ENCODE peak calls at places on chromosomes 3 and 15, in seven cellular contexts. H is choroid plexus epithelial cell; E is A549; T is naive thymus-derived CD8-positive, alpha-beta T cell; U is HT1080; S is NCI-H1436; M is pancreas. W is an unnamed sample.

GRCh38 chr3:159112724-159113123 is 310.9 kb downstream of the MFSD1 start:
- DNase-seq in U (no peak), M (no peak), S (no peak), T (no peak), E (no peak), H (no peak), W (no peak)

GRCh38 chr15:32857732-32858131 is 139.9 kb downstream of the GREM1 start:
- DNase-seq in U (no peak), T (no peak), H (no peak), S (no peak), M (no peak), E (no peak), W (no peak)

GRCh38 chr3:93969997-93970396 is 3.7 kb downstream of the PROS1 start:
- DNase-seq in H (no peak), S (no peak), E (no peak), U (no peak), T (no peak), M (no peak), W (no peak)

GRCh38 chr3:3023106-3023505 is 87.1 kb downstream of the IL5RA start:
- DNase-seq in E (no peak), T (no peak), U (no peak), H (no peak), M (no peak), S (no peak), W (no peak)

GRCh38 chr15:58434334-58434888 is 2.6 kb downstream of the LIPC start:
- DNase-seq in S (no peak), U (no peak), H (no peak), M (no peak), E (no peak), T (no peak), W (no peak)

GRCh38 chr3:188839187-188839695 is 332.5 kb upstream of the TPRG1 start:
- DNase-seq in U (no peak), E (peak; percentile 68), T (no peak), M (no peak), H (no peak), S (no peak), W (no peak)

GRCh38 chr3:14374444-14374883 is 27.9 kb upstream of the SLC6A6 start:
- DNase-seq in S (no peak), U (no peak), T (no peak), E (no peak), M (no peak), H (no peak), W (no peak)

GRCh38 chr3:152120606-152121291 is 148.0 kb upstream of the MBNL1 start:
- DNase-seq in M (no peak), U (no peak), H (peak; percentile 52), T (no peak), S (no peak), E (no peak), W (no peak)

GRCh38 chr3:152270944-152271343 is 2.2 kb downstream of the MBNL1 start:
- DNase-seq in E (no peak), T (no peak), M (no peak), U (no peak), S (no peak), H (no peak), W (no peak)

GRCh38 chr15:67144609-67145306 is 79.4 kb downstream of the SMAD3 start:
- DNase-seq in H (peak; percentile 98), U (peak; percentile 91), M (no peak), S (no peak), E (no peak), T (no peak), W (no peak)

W was measured in activated T-helper 1 cell treated with anti-CD3 and anti-CD28 coated beads, Interleukin-2, amount 50 U/mL, for 16 hours.